ENCODE peak calls at places on chromosomes 1 and 21, in ten cellular contexts. R, E, U, Y, M, F, P, V, O and W are unnamed samples.

GRCh38 chr1:8516793-8517556 is 199.1 kb downstream of the SLC45A1 start:
- DNase-seq in E (no peak), P (no peak), Y (no peak), V (no peak), M (no peak), U (peak), O (peak), F (no peak), R (no peak), W (no peak)

GRCh38 chr1:16464917-16465625 is 24.5 kb downstream of the NECAP2 start:
- DNase-seq in Y (no peak), U (peak), M (no peak), F (no peak), P (no peak), E (no peak), O (no peak), V (no peak), R (no peak), W (no peak)

GRCh38 chr1:11938722-11939526 is 4.4 kb downstream of the PLOD1 start:
- DNase-seq in F (no peak), R (no peak), O (peak), M (no peak), V (no peak), U (no peak), P (no peak), Y (peak), E (peak), W (no peak)

GRCh38 chr1:234721476-234722266 is 111.7 kb upstream of the IRF2BP2 start:
- DNase-seq in O (peak), F (no peak), R (peak), P (no peak), E (peak), V (peak), Y (peak), U (peak), M (peak), W (peak)

GRCh38 chr1:173341307-173341706 is 134.2 kb upstream of the TNFSF4 start:
- DNase-seq in R (no peak), U (peak), V (no peak), P (no peak), E (peak), O (peak), F (no peak), M (no peak), Y (peak), W (peak)

GRCh38 chr1:202568466-202569196 is 141.6 kb downstream of the SYT2 start:
- DNase-seq in U (peak), O (no peak), V (no peak), R (no peak), M (peak), Y (no peak), F (no peak), P (no peak), E (no peak), W (no peak)

GRCh38 chr1:28887835-28888682 is 26.3 kb upstream of the EPB41 start:
- DNase-seq in Y (no peak), V (no peak), E (peak), F (no peak), R (peak), P (no peak), U (peak), M (peak), O (peak), W (no peak)

GRCh38 chr1:56780832-56781231 is 38.4 kb downstream of the FYB2 start:
- DNase-seq in M (no peak), F (no peak), O (no peak), U (no peak), V (no peak), R (no peak), E (no peak), Y (no peak), P (no peak), W (no peak)

GRCh38 chr1:184160942-184161698 is 109.6 kb downstream of the TSEN15 start:
- DNase-seq in U (peak), O (peak), R (no peak), V (no peak), M (no peak), F (no peak), Y (no peak), P (no peak), E (no peak), W (no peak)

GRCh38 chr1:21741206-21741605 is 41.7 kb downstream of the USP48 start:
- DNase-seq in U (no peak), F (no peak), R (no peak), P (no peak), M (no peak), E (no peak), V (no peak), Y (no peak), O (no peak), W (no peak)

GRCh38 chr21:31771685-31772084 is 39.8 kb upstream of the SCAF4 start:
- DNase-seq in Y (no peak), M (no peak), F (no peak), V (no peak), E (no peak), O (no peak), P (no peak), U (no peak), R (no peak), W (no peak)

DNA sequence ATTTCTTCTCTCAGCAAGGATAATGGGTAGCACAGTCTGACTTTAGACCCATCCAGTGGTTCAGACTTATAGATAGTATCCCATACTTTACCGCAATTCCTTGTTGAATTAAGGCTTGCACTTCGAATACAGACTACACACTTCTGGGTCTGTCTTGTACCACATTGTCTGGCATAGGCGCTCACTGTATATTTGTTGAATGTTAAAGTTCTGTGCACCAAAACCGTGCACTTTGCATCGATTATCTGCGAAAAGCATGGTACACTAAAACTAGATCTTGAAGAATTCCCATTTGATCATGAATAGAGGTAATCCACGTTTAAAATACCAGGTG is 556 bp upstream of the RYR2 start:
- DNase-seq in Y (no peak), V (no peak), E (no peak), O (no peak), U (no peak), M (no peak), P (no peak), F (no peak), R (no peak), W (no peak)
- H3K4me3 ChIP-seq in Y (no peak), V (peak), E (peak), O (no peak), U (no peak), M (peak), P (no peak), F (no peak), R (no peak), W (no peak)

GRCh38 chr1:207049514-207049913 is 1.5 kb downstream of the YOD1 start:
- DNase-seq in E (no peak), U (no peak), V (no peak), F (no peak), P (no peak), Y (no peak), O (no peak), M (no peak), R (no peak), W (no peak)

GRCh38 chr1:207049974-207050391 is 1.0 kb downstream of the YOD1 start:
- DNase-seq in O (peak), P (no peak), R (peak), V (no peak), E (no peak), Y (peak), M (peak), F (peak), U (peak), W (peak)

GRCh38 chr1:207051615-207051943 is 571 bp upstream of the YOD1 start:
- DNase-seq in E (no peak), M (no peak), F (no peak), R (no peak), P (no peak), U (no peak), O (no peak), Y (no peak), V (no peak), W (no peak)

GRCh38 chr1:207050768-207051614 is at the start of gene YOD1:
- DNase-seq in E (peak), F (peak), R (peak), P (peak), O (peak), Y (peak), U (peak), M (peak), V (peak), W (peak)

DNA sequence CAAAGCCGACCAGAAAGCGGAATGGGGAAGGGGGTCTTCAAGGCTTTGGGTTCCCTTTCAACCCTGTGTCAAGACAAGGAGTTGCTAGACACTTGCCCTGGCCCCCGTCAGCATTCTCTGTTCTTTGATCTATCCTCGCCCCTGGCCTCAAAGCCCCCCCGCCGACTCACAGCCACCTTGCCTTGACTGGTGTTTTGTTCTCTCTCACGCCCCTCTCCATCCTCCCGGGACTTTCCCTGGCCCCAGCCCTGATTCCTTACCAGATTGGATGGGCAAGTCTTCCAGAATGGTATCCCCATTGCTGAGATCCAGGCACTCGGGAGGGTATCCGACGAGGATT is 610 bp downstream of the YOD1 start:
- DNase-seq in U (no peak), Y (no peak), O (no peak), P (no peak), M (no peak), R (peak), F (peak), E (no peak), V (no peak), W (no peak)
- TF ChIP-seq CTCF in U (no peak), Y (no peak), O (no peak), P (no peak), M (peak), R (no peak), F (no peak), E (no peak), V (no peak), W (peak)

GRCh38 chr1:85656256-85656655 is 52.0 kb downstream of the ZNHIT6 start:
- DNase-seq in V (no peak), F (no peak), Y (no peak), E (no peak), M (no peak), O (peak), R (no peak), P (no peak), U (peak), W (no peak)

GRCh38 chr1:85656948-85657347 is 51.3 kb downstream of the ZNHIT6 start:
- DNase-seq in V (no peak), Y (no peak), M (no peak), R (no peak), U (no peak), F (no peak), O (no peak), P (no peak), E (no peak), W (no peak)

GRCh38 chr1:85660541-85660940 is 47.7 kb downstream of the ZNHIT6 start:
- DNase-seq in E (no peak), P (no peak), M (no peak), V (no peak), U (no peak), Y (no peak), R (no peak), F (no peak), O (no peak), W (no peak)

GRCh38 chr1:85661767-85662166 is 46.5 kb downstream of the ZNHIT6 start:
- DNase-seq in O (no peak), U (no peak), E (no peak), R (no peak), V (no peak), F (no peak), M (no peak), P (no peak), Y (no peak), W (no peak)

GRCh38 chr1:85659174-85659573 is 49.1 kb downstream of the ZNHIT6 start:
- DNase-seq in P (no peak), O (no peak), R (no peak), U (no peak), E (no peak), V (no peak), M (no peak), Y (no peak), F (no peak), W (no peak)
- H3K4me3 ChIP-seq in P (no peak), O (no peak), R (no peak), U (no peak), E (no peak), V (no peak), M (no peak), Y (no peak), F (no peak), W (no peak)

GRCh38 chr1:31861346-31861745 is 45.5 kb upstream of the SPOCD1 start:
- DNase-seq in Y (no peak), R (no peak), E (no peak), U (no peak), P (no peak), O (no peak), F (peak), M (no peak), V (no peak), W (no peak)
- TF ChIP-seq CTCF in Y (no peak), R (no peak), E (peak), U (no peak), P (no peak), O (no peak), F (no peak), M (no peak), V (no peak), W (no peak)

DNA sequence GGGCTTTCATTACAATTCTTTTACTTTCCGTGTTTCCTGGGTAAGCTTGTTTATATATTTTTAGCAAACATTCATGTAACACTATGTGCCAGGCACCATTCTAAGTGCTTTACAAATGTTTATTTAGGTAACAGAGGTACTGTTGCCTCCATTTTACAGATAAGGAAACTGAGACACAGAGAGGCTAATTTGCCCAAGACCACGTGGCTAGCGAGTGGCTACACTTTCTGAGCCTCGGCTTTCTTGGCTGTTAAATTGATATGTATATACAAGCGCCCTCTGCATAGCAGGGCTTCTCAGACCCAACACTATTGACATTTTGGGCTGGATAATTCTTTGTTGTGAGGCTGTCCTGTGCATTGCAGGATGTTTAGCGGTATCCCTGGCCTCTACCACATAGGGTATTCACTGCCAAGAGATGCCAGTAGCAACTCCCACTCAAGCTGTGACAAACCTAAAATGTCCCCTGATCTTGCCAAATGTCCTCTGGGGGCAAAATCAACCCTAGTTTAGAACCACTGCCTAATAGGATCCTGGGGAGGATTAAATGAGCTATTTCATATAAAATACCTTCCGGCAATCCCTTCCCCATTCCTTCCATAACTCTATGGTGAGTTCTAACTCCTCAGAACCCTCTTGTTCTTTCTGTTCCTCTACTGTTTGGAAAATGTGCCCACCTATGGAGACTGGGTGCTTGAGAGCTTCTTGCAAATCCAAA is 17.2 kb upstream of the ID3 start:
- DNase-seq in O (no peak), Y (no peak), V (no peak), M (no peak), P (no peak), R (no peak), U (no peak), E (no peak), F (no peak), W (no peak)
- H3K4me3 ChIP-seq in O (peak), Y (no peak), V (peak), M (no peak), P (no peak), R (no peak), U (no peak), E (no peak), F (no peak), W (no peak)

DNA sequence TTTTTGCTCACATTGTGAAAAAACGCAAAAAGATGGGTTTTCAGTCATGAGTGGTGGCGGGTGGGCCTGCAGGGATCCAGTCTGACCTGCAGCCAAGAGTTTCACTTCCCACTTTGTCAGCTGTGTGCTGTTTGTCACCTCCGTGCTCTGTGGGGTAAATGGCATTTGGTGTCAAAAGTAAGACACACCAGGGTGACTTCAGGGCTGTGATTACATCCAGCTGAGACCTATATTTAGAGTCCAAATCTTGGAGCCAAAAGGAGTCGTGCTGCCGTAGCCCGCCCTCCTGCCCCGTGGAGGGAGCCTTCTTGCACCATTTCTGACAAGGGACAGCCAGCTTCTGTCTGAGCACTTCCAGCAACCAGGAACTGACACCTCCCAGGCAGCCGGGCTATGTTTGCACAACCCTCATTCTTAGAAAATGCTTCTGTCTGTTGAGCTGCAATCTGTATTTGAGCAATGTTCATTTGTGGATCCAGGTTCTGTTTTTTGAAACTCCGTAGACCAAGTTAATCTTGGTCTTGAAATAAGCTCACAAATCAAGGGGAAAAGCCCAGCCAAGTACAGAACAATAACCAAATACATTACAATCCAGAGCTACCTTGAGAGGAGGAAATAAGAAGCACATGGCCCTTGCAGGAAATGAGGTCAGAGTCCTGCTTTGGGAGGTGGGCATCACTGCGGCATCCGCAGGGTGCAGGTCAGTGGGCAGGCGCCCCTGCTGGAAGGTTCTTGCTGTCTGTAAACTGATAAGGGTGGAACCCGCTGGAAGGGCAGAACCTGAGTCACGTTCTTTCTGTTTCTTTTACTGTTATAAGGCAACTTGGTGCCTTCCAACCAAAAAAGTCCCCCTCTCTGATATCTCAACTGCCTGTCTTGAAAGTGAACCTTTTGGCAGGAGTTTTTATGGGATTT is 14.4 kb downstream of the ABCG1 start:
- DNase-seq in V (peak), U (no peak), F (peak), E (peak), Y (peak), P (no peak), R (peak), O (peak), M (peak), W (no peak)
- TF ChIP-seq CTCF in V (peak), U (peak), F (peak), E (peak), Y (no peak), P (no peak), R (no peak), O (peak), M (peak), W (no peak)

GRCh38 chr1:151164732-151165280 is 896 bp downstream of the LYSMD1 start:
- DNase-seq in F (no peak), R (no peak), U (no peak), P (no peak), Y (peak), E (no peak), M (no peak), O (peak), V (no peak), W (no peak)
- H3K4me3 ChIP-seq in F (peak), R (peak), U (peak), P (peak), Y (peak), E (peak), M (peak), O (peak), V (peak), W (peak)

DNA sequence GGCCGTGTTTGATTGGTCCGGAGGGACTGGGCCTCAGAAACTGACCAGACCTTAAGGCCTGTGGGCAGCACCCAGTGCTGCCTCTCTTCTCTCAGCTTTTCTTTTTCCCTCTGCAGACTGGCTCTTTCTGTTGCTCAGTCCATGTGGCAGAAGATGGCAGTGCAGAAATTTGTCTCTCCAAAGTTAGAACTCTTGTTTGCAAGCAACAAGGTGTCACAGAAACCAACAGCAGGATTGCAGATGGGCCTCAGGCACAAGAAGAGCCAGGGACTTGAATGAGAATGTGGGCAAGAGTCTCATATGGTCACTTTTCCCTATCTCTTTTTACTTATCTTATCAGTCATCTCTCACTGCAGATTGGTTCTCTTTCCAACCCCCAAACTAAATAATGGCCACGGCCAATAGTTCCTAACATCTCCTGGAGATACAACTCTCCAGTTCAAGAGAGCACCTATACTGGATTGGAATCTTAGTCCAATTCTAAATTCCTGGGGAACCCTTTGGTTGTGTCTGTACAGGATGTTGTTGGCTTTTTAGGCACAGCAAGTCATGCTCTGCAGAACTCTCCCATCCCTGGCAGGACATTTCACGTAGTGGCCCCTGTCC is 95.4 kb upstream of the RALGPS2 start:
- DNase-seq in Y (no peak), E (no peak), V (no peak), U (no peak), F (no peak), M (no peak), R (no peak), P (no peak), O (no peak), W (no peak)
- TF ChIP-seq CTCF in Y (no peak), E (no peak), V (no peak), U (no peak), F (no peak), M (no peak), R (no peak), P (no peak), O (no peak), W (no peak)

GRCh38 chr1:43819354-43819753 is 112.0 kb downstream of the ST3GAL3 start:
- DNase-seq in P (no peak), M (no peak), U (no peak), E (no peak), V (no peak), Y (no peak), F (no peak), R (no peak), O (no peak), W (no peak)

GRCh38 chr1:43821471-43821870 is 112.1 kb upstream of the ARTN start:
- DNase-seq in P (no peak), M (no peak), V (no peak), E (no peak), R (no peak), O (no peak), U (no peak), F (no peak), Y (no peak), W (no peak)

GRCh38 chr1:43818691-43819090 is 111.4 kb downstream of the ST3GAL3 start:
- DNase-seq in F (no peak), M (no peak), P (no peak), Y (no peak), V (no peak), O (no peak), R (no peak), E (no peak), U (no peak), W (no peak)

GRCh38 chr1:43824795-43825194 is 108.8 kb upstream of the ARTN start:
- DNase-seq in Y (no peak), E (no peak), U (no peak), P (no peak), M (no peak), O (no peak), V (no peak), F (no peak), R (no peak), W (no peak)

DNA sequence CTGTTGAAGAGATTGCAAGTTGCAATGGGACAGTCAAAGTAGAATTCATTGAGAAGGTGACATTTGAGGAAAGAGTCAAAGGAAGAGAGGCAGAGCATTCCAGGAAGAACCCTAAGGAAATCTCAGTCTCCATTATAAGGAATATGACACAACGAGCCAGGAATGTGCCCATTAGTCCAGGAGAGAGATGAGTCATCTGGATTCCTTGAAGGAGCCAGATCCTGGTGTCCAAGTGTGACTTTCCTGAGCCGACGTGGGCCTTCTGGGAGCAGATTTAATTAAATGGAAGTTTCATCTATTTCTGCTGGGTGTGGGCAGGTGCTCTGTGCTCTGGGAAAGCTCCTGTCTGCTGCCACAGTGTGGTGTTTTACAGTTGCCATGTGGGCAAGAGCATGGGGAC is 111.6 kb upstream of the ARTN start:
- DNase-seq in P (peak), M (peak), E (no peak), O (peak), V (peak), Y (peak), U (peak), R (peak), F (no peak), W (peak)
- H3K4me3 ChIP-seq in P (no peak), M (no peak), E (no peak), O (no peak), V (peak), Y (no peak), U (peak), R (no peak), F (no peak), W (no peak)